ENCODE peak calls at places on chromosomes 4 and X, in seven cellular contexts. T is HEK293T; X is stimulated activated CD8-positive, alpha-beta memory T cell treated with anti-CD3 and anti-CD28 coated beads, Interleukin-7, amount 100 ng/mL, for 4 hours; E is mammary epithelial cell; S is EH; A is uterus; P is aorta. U is an unnamed sample.

GRCh38 chr4:56267558-56267957 is 119.7 kb downstream of the AASDH start:
- DNase-seq in T (no peak), X (no peak), E (no peak), S (no peak), A (no peak), P (no peak), U (no peak)

GRCh38 chrX:38538134-38538533 is 23.2 kb upstream of the TSPAN7 start:
- DNase-seq in T (no peak), X (no peak), E (no peak), S (no peak), A (no peak), P (no peak), U (no peak)

GRCh38 chrX:64975491-64975890 is 759 bp downstream of the ZC4H2 start:
- DNase-seq in T (peak; percentile 25), X (no peak), E (peak; percentile 28), S (peak; percentile 15), A (peak; percentile 17), P (peak; percentile 44), U (peak; percentile 1)

GRCh38 chrX:46561931-46562721 is 11.4 kb upstream of the CHST7 start:
- DNase-seq in T (no peak), X (no peak), E (no peak), S (peak; percentile 8), A (no peak), P (no peak), U (no peak)

GRCh38 chrX:71103110-71103983 is 3.2 kb downstream of the CXorf65 start:
- DNase-seq in T (no peak), X (peak; percentile 48), E (no peak), S (peak; percentile 10), A (no peak), P (no peak), U (no peak)

GRCh38 chrX:41447897-41448296 is 754 bp downstream of the NYX start:
- DNase-seq in T (no peak), X (no peak), E (no peak), S (no peak), A (no peak), P (no peak), U (no peak)

GRCh38 chrX:55582447-55582846 is 40.8 kb upstream of the FOXR2 start:
- DNase-seq in T (no peak), X (no peak), E (no peak), S (no peak), A (no peak), P (no peak), U (no peak)

GRCh38 chr4:152100378-152101201 is 339.8 kb upstream of the GATB start:
- DNase-seq in T (no peak), X (peak; percentile 70), E (peak; percentile 37), S (no peak), A (no peak), P (no peak), U (peak; percentile 12)

GRCh38 chrX:135740683-135741149 is 27.3 kb downstream of the CT45A3 start:
- DNase-seq in T (peak; percentile 74), X (no peak), E (no peak), S (peak; percentile 32), A (no peak), P (peak; percentile 57), U (no peak)

GRCh38 chrX:1164322-1165288 is 47.8 kb downstream of the CRLF2 start:
- DNase-seq in T (no peak), X (no peak), E (no peak), S (peak; percentile 9), A (no peak), P (peak; percentile 60), U (no peak)